ENCODE peak calls at places on chromosomes 12 and 14, in nine cellular contexts. A, J, F, V, Y, E, U, O and Z are unnamed samples.
A peak's percentile ranks its signal among the peaks of the same experiment; 100 is the strongest.

GRCh38 chr12:28794796-28795195 is 354.3 kb upstream of the FAR2 start:
- DNase-seq in A (no peak), J (no peak), F (no peak), V (no peak), Y (no peak), E (no peak), U (no peak), O (no peak), Z (no peak)

GRCh38 chr14:31583043-31583442 is 21.8 kb downstream of the NUBPL start:
- DNase-seq in A (no peak), J (no peak), F (no peak), V (no peak), Y (no peak), E (no peak), U (no peak), O (no peak), Z (no peak)

GRCh38 chr12:88472775-88473174 is 107.5 kb downstream of the KITLG start:
- DNase-seq in A (no peak), J (peak; percentile 13), F (peak; percentile 82), V (no peak), Y (no peak), E (no peak), U (no peak), O (no peak), Z (peak; percentile 38)

GRCh38 chr14:78356406-78356805 is 186.2 kb downstream of the NRXN3 start:
- DNase-seq in A (no peak), J (no peak), F (no peak), V (no peak), Y (no peak), E (no peak), U (no peak), O (no peak), Z (no peak)

GRCh38 chr14:33986804-33987203 is 35.9 kb upstream of the EGLN3 start:
- DNase-seq in A (no peak), J (peak; percentile 73), F (peak; percentile 96), V (no peak), Y (no peak), E (no peak), U (no peak), O (no peak), Z (peak; percentile 91)

GRCh38 chr14:105039458-105040205 is 18.7 kb upstream of the CDCA4 start:
- DNase-seq in A (no peak), J (no peak), F (no peak), V (no peak), Y (no peak), E (no peak), U (no peak), O (no peak), Z (no peak)

GRCh38 chr14:78752789-78753188 is 582.6 kb downstream of the NRXN3 start:
- DNase-seq in A (no peak), J (no peak), F (no peak), V (no peak), Y (no peak), E (no peak), U (no peak), O (no peak), Z (no peak)

GRCh38 chr14:77051101-77051500 is 22.6 kb upstream of the IRF2BPL start:
- DNase-seq in A (no peak), J (no peak), F (no peak), V (no peak), Y (no peak), E (no peak), U (no peak), O (no peak), Z (no peak)

GRCh38 chr12:126570571-126570970 is 1505.3 kb downstream of the AACS start:
- DNase-seq in A (no peak), J (no peak), F (no peak), V (no peak), Y (no peak), E (no peak), U (no peak), O (no peak), Z (no peak)

GRCh38 chr14:51094282-51094821 is 553 bp downstream of the TRIM9 start:
- DNase-seq in A (no peak), J (no peak), F (peak; percentile 12), V (no peak), Y (no peak), E (peak; percentile 1), U (no peak), O (no peak), Z (no peak)